ENCODE peak calls at places on chromosomes 1 and 21, in five cellular contexts. M is ovary, B is right lobe of liver, D is left ventricle myocardium inferior, U is cardiac fibroblast. Q is an unnamed sample.

GRCh38 chr1:204479387-204480136 is 15.0 kb downstream of the PIK3C2B start:
- DNase-seq in U (no peak), B (no peak), M (no peak), D (no peak), Q (no peak)

GRCh38 chr1:13702425-13703127 is 2.6 kb downstream of the PRDM2 start:
- DNase-seq in D (no peak), M (no peak), U (no peak), B (no peak), Q (no peak)

GRCh38 chr1:153532161-153532560 is 3.6 kb downstream of the S100A6 start:
- DNase-seq in B (no peak), D (no peak), M (no peak), U (no peak), Q (no peak)

GRCh38 chr21:36847189-36847588 is 119.3 kb downstream of the HLCS start:
- DNase-seq in B (no peak), D (no peak), U (peak; percentile 80), M (no peak), Q (peak; percentile 73)

GRCh38 chr21:38945536-38946245 is 140.0 kb downstream of the ETS2 start:
- DNase-seq in U (no peak), B (no peak), D (no peak), M (no peak), Q (no peak)

GRCh38 chr1:160519542-160520435 is 3.3 kb downstream of the SLAMF6 start:
- DNase-seq in M (no peak), U (no peak), D (no peak), B (no peak), Q (no peak)

GRCh38 chr1:184017226-184017787 is 20.2 kb downstream of the COLGALT2 start:
- DNase-seq in D (no peak), B (no peak), U (no peak), M (no peak), Q (no peak)

GRCh38 chr1:240091614-240092300 is at the start of gene FMN2:
- DNase-seq in M (peak; percentile 71), U (no peak), D (no peak), B (no peak), Q (peak; percentile 55)

GRCh38 chr1:227541129-227541528 is 22.2 kb upstream of the ZNF678 start:
- DNase-seq in M (no peak), D (no peak), U (no peak), B (no peak), Q (no peak)

GRCh38 chr1:70966018-70966638 is 81.5 kb downstream of the PTGER3 start:
- DNase-seq in M (no peak), B (no peak), D (no peak), U (peak; percentile 25), Q (peak; percentile 27)

GRCh38 chr1:4778056-4778455 is 123.6 kb downstream of the AJAP1 start:
- DNase-seq in B (no peak), D (no peak), U (no peak), M (peak; percentile 68), Q (no peak)

GRCh38 chr1:3898994-3899775 is 887 bp downstream of the C1orf174 start:
- DNase-seq in D (no peak), B (no peak), M (no peak), U (peak; percentile 10), Q (no peak)

GRCh38 chr1:51926171-51926812 is 47.8 kb upstream of the NRDC start:
- DNase-seq in M (no peak), B (no peak), D (no peak), U (peak; percentile 83), Q (peak; percentile 74)

GRCh38 chr1:204746838-204747442 is 61.4 kb upstream of the LRRN2 start:
- DNase-seq in B (no peak), U (peak; percentile 58), M (no peak), D (no peak), Q (peak; percentile 56)

GRCh38 chr1:47483651-47484050 is 45.8 kb downstream of the FOXD2 start:
- DNase-seq in D (no peak), B (no peak), U (no peak), M (no peak), Q (no peak)

GRCh38 chr1:13662498-13662897 is 37.5 kb upstream of the PRDM2 start:
- DNase-seq in M (no peak), D (no peak), U (peak; percentile 57), B (no peak), Q (peak; percentile 73)

GRCh38 chr1:203268901-203269653 is 36.2 kb upstream of the BTG2 start:
- DNase-seq in U (peak; percentile 83), B (no peak), D (no peak), M (no peak), Q (peak; percentile 83)

GRCh38 chr1:225598847-225599246 is 54.1 kb downstream of the ENAH start:
- DNase-seq in U (no peak), B (no peak), D (no peak), M (no peak), Q (no peak)

GRCh38 chr1:68442822-68443556 is 6.8 kb downstream of the RPE65 start:
- DNase-seq in B (no peak), D (no peak), M (no peak), U (peak; percentile 80), Q (peak; percentile 67)

GRCh38 chr1:47386268-47386667 is 29.8 kb upstream of the FOXE3 start:
- DNase-seq in B (no peak), M (no peak), U (no peak), D (no peak), Q (no peak)

GRCh38 chr1:218459450-218459849 is 114.3 kb downstream of the TGFB2 start:
- DNase-seq in D (peak; percentile 27), U (peak; percentile 50), B (no peak), M (peak; percentile 50), Q (peak; percentile 73)

GRCh38 chr1:243917863-243918565 is 68.0 kb upstream of the AKT3 start:
- DNase-seq in U (peak; percentile 58), B (no peak), M (no peak), D (peak; percentile 15), Q (peak; percentile 37)

GRCh38 chr1:115838805-115839705 is 1.9 kb downstream of the NHLH2 start:
- DNase-seq in U (no peak), M (peak; percentile 37), D (no peak), B (peak; percentile 60), Q (no peak)

GRCh38 chr1:50841791-50842387 is 118.2 kb downstream of the FAF1 start:
- DNase-seq in D (no peak), U (peak; percentile 46), M (no peak), B (no peak), Q (peak; percentile 75)

GRCh38 chr1:235043234-235043633 is 85.4 kb downstream of the TOMM20 start:
- DNase-seq in D (no peak), M (no peak), B (no peak), U (no peak), Q (no peak)

GRCh38 chr1:206967096-206967851 is 3.0 kb downstream of the FCAMR start:
- DNase-seq in B (no peak), M (no peak), D (no peak), U (peak; percentile 35), Q (peak; percentile 20)

GRCh38 chr1:237931631-237932030 is 40.9 kb upstream of the ZP4 start:
- DNase-seq in U (no peak), M (no peak), B (no peak), D (no peak), Q (no peak)

GRCh38 chr1:160935527-160936258 is 18.9 kb downstream of the ITLN2 start:
- DNase-seq in M (no peak), D (no peak), U (no peak), B (no peak), Q (no peak)

GRCh38 chr1:94540440-94541174 is 952 bp downstream of the F3 start:
- DNase-seq in M (no peak), U (no peak), D (no peak), B (no peak), Q (no peak)
- H3K4me3 ChIP-seq in M (peak overlapping the region; percentile 73), U (peak overlapping the region; percentile 82), D (peak overlapping the region; percentile 79), B (peak overlapping the region; percentile 65), Q (peak overlapping the region; percentile 73)

DNA sequence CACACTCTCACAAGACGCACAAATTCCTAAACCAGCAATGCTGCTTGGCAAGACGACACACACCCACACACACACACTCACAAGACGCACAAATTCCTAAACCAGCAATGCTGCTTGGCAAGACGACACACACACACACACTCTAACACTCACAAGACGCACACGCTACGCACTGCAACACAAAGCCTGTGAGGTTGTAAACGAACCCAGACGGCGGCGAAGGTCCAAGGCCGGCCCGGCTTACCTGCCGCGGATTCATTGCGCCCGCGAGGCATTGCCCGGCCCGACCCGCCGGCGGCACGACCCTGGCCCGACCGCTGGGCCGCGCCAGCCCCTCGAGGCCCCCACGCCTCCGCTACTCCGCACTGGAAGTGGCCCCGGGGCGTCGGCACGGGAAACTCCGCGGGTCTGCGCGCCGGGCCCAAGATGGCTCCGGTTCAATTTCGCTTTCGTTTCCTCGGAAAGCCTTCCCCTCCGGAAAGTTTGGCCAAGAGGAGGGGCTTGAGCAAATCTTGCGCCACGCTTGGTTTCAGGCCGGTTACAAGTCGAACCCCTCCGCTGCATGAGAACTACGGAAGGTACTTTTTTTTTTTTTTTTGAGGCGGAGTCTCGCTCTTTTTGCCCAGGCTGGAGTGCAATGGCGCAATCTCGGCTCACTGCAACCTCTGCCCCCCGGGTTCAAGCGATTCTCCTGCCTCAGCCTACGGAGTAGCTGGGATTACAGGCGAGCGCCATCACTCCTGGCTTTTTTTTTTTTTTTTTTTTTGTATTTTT is at the start of gene ADAR:
- DNase-seq in B (peak; percentile 95), M (peak; percentile 91), D (peak; percentile 90), U (peak; percentile 99), Q (peak; percentile 99)
- TF ChIP-seq CTCF in B (no peak), M (no peak), D (no peak), U (no peak), Q (no peak)

DNA sequence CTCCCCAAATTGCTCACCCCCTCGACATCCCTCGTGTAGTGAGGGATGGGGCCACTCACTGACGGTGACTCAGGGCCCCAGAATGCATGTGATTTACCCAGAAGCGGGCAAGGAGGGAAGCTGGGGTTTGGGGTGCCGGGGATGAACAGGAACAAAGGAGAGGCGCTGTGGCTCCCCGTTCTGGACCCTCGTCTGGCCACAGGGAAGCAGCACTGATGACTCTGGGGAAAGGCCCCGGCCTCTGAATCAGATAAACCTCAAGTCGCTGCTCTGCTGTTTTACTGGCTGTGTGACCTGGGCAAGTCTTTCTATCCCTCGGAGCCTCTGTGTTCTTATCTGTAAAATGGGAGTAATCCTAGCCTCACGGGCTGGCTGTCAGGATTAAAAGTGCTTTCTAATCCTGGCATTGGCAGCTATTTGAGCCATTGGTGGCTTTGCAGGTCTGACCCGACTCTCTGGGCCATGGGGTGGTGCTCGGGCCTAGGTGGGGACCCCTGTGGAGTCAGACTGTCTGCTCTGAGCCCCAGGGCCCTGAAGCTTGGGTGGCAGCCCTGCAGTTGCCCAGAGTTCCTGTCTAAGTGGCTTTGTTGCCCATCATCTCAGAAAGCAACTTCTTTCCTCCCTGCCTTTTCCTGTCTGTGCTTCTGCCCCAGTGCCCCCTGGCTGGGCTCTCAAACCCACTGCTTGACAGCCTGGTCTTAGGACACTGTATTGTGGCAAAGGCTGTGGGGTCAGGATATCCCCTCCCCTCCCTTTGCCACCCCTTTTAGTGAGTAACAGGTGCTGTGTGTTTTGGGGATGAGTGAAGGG is 5.5 kb downstream of the TNFRSF1B start:
- DNase-seq in U (no peak), D (no peak), M (no peak), B (no peak), Q (no peak)
- H3K4me3 ChIP-seq in U (no peak overlapping the region), D (peak overlapping the region; percentile 38), M (no peak overlapping the region), B (no peak overlapping the region), Q (no peak overlapping the region)

DNA sequence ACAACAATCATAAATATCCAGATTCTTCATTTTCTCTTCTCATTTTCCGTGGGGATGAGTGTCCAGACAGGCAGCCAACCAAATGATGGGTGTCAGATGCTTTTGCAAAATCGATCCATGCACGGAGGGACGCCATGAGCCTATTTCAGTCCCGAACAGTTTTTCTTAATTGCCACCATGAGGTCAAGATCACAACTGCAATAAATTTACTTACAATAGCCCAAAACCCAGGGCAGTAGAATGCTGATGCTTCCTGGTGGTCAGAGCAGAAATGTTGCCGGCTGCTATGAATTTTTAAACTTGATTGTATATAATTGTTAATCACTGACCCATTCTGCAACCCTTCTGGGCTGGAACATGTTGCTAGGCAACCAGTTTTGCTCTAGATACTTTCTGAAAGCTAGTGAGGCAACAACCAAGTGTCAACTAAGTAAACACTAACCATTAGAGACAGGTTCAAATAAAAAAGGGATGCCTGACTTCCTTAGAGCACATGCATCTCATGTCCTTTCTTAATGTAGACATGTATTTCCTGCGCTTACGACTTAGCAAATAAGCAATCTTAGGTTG is 132.6 kb upstream of the TIAM1 start:
- DNase-seq in M (no peak), U (peak; percentile 6), B (no peak), D (no peak), Q (peak; percentile 8)
- TF ChIP-seq CTCF in M (no peak), U (no peak), B (no peak), D (peak; percentile 32), Q (peak; percentile 2)

Q was measured in fibroblast of the aortic adventitia.